ENCODE peak calls at places on chromosomes 5 and 9, in nine cellular contexts. D is A673, T is PC-9, Y is HCT116, N is uterus, G is psoas muscle, S is body of pancreas, I is PC-3, F is IMR-90. P is an unnamed sample. For H3K36me3, the result is how much of the 10 kb centered on the place peaks cover.

GRCh38 chr9:9790216-9790872 is 822.5 kb downstream of the PTPRD start:
- DNase-seq in D (peak), T (no peak), Y (no peak), N (no peak), G (no peak), S (peak), I (peak), F (no peak), P (peak)

GRCh38 chr9:71446499-71447411 is 321.6 kb downstream of the CEMIP2 start:
- DNase-seq in D (peak), T (no peak), Y (no peak), N (no peak), G (peak), S (peak), I (peak), F (peak), P (no peak)

GRCh38 chr5:138148811-138149210 is 9.6 kb upstream of the NME5 start:
- DNase-seq in D (peak), T (peak), Y (peak), N (no peak), G (no peak), S (no peak), I (peak), F (peak), P (no peak)

GRCh38 chr5:33901176-33901575 is 9.4 kb upstream of the ADAMTS12 start:
- DNase-seq in D (no peak), T (no peak), Y (no peak), N (no peak), G (no peak), S (no peak), I (no peak), F (peak), P (no peak)

GRCh38 chr9:121441163-121441562 is 58.5 kb downstream of the GGTA1 start:
- DNase-seq in D (no peak), T (no peak), Y (no peak), N (no peak), G (no peak), S (no peak), I (no peak), F (no peak), P (no peak)

GRCh38 chr9:128362774-128363173 is 8.4 kb upstream of the URM1 start:
- DNase-seq in D (no peak), T (no peak), Y (no peak), N (no peak), G (no peak), S (no peak), I (no peak), F (no peak), P (no peak)

GRCh38 chr5:154771383-154771901 is 16.3 kb downstream of the LARP1 start:
- DNase-seq in D (peak), T (no peak), Y (no peak), N (peak), G (no peak), S (peak), I (no peak), F (peak), P (no peak)

GRCh38 chr5:89560724-89561123 is 677.7 kb upstream of the MEF2C start:
- DNase-seq in D (peak), T (no peak), Y (no peak), N (no peak), G (no peak), S (no peak), I (peak), F (no peak), P (no peak)

GRCh38 chr5:93072831-93073459 is 508.1 kb downstream of the NR2F1-AS1 start:
- DNase-seq in D (no peak), T (no peak), Y (no peak), N (no peak), G (no peak), S (no peak), I (peak), F (peak), P (no peak)

GRCh38 chr9:78130004-78130403 is 98.4 kb upstream of the GNAQ start:
- DNase-seq in D (peak), T (no peak), Y (peak), N (no peak), G (no peak), S (peak), I (peak), F (no peak), P (no peak)

GRCh38 chr9:133238851-133239532 is 29.9 kb upstream of the OBP2B start:
- DNase-seq in D (peak), T (no peak), Y (peak), N (peak), G (peak), S (peak), I (peak), F (peak), P (peak)

GRCh38 chr5:150085950-150086715 is at the start of gene CSF1R:
- DNase-seq in D (no peak), T (no peak), Y (no peak), N (no peak), G (no peak), S (no peak), I (no peak), F (no peak), P (no peak)

GRCh38 chr5:151030377-151030776 is 10.0 kb downstream of the GPX3 start:
- DNase-seq in D (no peak), T (no peak), Y (no peak), N (peak), G (peak), S (peak), I (no peak), F (no peak), P (no peak)

GRCh38 chr5:160959804-160960203 is 107.8 kb upstream of the ATP10B start:
- DNase-seq in D (no peak), T (peak), Y (no peak), N (no peak), G (no peak), S (peak), I (peak), F (no peak), P (no peak)

GRCh38 chr5:115209279-115209678 is 39.6 kb upstream of the TRIM36 start:
- DNase-seq in D (no peak), T (no peak), Y (no peak), N (no peak), G (no peak), S (peak), I (no peak), F (peak), P (peak)

GRCh38 chr9:113646491-113646890 is 183.0 kb downstream of the RGS3 start:
- DNase-seq in D (no peak), T (no peak), Y (no peak), N (no peak), G (no peak), S (peak), I (no peak), F (no peak), P (no peak)

GRCh38 chr9:86175223-86175622 is 75.9 kb upstream of the GOLM1 start:
- DNase-seq in D (no peak), T (no peak), Y (no peak), N (no peak), G (no peak), S (no peak), I (no peak), F (no peak), P (no peak)

GRCh38 chr9:133920471-133920870 is 71.7 kb downstream of the VAV2 start:
- DNase-seq in D (no peak), T (no peak), Y (no peak), N (no peak), G (no peak), S (no peak), I (no peak), F (no peak), P (no peak)

GRCh38 chr9:86601697-86602096 is 247.5 kb upstream of the TUT7 start:
- DNase-seq in D (no peak), T (no peak), Y (no peak), N (no peak), G (no peak), S (no peak), I (no peak), F (peak), P (no peak)

GRCh38 chr5:159682623-159683022 is 233.7 kb upstream of the ADRA1B start:
- DNase-seq in D (no peak), T (no peak), Y (peak), N (no peak), G (no peak), S (no peak), I (no peak), F (no peak), P (no peak)

GRCh38 chr9:105535920-105536668 is 21.8 kb upstream of the FKTN start:
- DNase-seq in D (no peak), T (no peak), Y (no peak), N (no peak), G (no peak), S (no peak), I (no peak), F (no peak), P (no peak)

GRCh38 chr9:17962747-17963146 is 383.9 kb downstream of the SH3GL2 start:
- DNase-seq in D (no peak), T (no peak), Y (no peak), N (peak), G (no peak), S (peak), I (no peak), F (no peak), P (no peak)

GRCh38 chr9:70816891-70817290 is 304.5 kb downstream of the TRPM3 start:
- DNase-seq in D (no peak), T (no peak), Y (no peak), N (no peak), G (no peak), S (no peak), I (no peak), F (no peak), P (no peak)

GRCh38 chr9:29078063-29078660 is 1504.9 kb upstream of the C9orf72 start:
- DNase-seq in D (peak), T (peak), Y (no peak), N (no peak), G (no peak), S (no peak), I (peak), F (no peak), P (no peak)

GRCh38 chr5:168216989-168217388 is 74.5 kb upstream of the WWC1 start:
- DNase-seq in D (no peak), T (no peak), Y (no peak), N (no peak), G (no peak), S (no peak), I (no peak), F (no peak), P (no peak)

GRCh38 chr9:136012651-136013050 is 51.5 kb upstream of the UBAC1 start:
- DNase-seq in D (no peak), T (no peak), Y (no peak), N (no peak), G (peak), S (peak), I (no peak), F (peak), P (no peak)

GRCh38 chr5:66646570-66646969 is 50.4 kb downstream of the MAST4 start:
- DNase-seq in D (no peak), T (no peak), Y (no peak), N (no peak), G (no peak), S (no peak), I (no peak), F (no peak), P (no peak)

GRCh38 chr5:156896545-156896944 is 46.5 kb downstream of the PPP1R2B start:
- DNase-seq in D (no peak), T (no peak), Y (no peak), N (no peak), G (no peak), S (no peak), I (peak), F (no peak), P (no peak)

GRCh38 chr9:96057155-96057554 is 181.7 kb downstream of the ERCC6L2 start:
- DNase-seq in D (no peak), T (no peak), Y (no peak), N (no peak), G (no peak), S (no peak), I (no peak), F (no peak), P (no peak)

GRCh38 chr5:63697811-63698210 is 264.4 kb downstream of the HTR1A start:
- DNase-seq in D (no peak), T (no peak), Y (no peak), N (no peak), G (no peak), S (no peak), I (no peak), F (no peak), P (no peak)

GRCh38 chr5:159331099-159331973 is 1.0 kb upstream of the IL12B start:
- DNase-seq in D (peak), T (no peak), Y (no peak), N (peak), G (peak), S (peak), I (peak), F (peak), P (peak)

GRCh38 chr9:105062222-105062850 is 134.4 kb upstream of the ABCA1 start:
- DNase-seq in D (no peak), T (no peak), Y (no peak), N (no peak), G (no peak), S (peak), I (no peak), F (no peak), P (no peak)

GRCh38 chr5:93926831-93927600 is 185.6 kb upstream of the POU5F2 start:
- DNase-seq in D (no peak), T (no peak), Y (no peak), N (no peak), G (no peak), S (no peak), I (no peak), F (peak), P (no peak)

GRCh38 chr5:133496631-133497030 is 115.7 kb downstream of the FSTL4 start:
- DNase-seq in D (no peak), T (no peak), Y (no peak), N (no peak), G (no peak), S (no peak), I (no peak), F (no peak), P (no peak)

GRCh38 chr5:60652206-60652605 is 47.8 kb downstream of the DEPDC1B start:
- DNase-seq in D (peak), T (peak), Y (no peak), N (no peak), G (no peak), S (no peak), I (peak), F (peak), P (no peak)

GRCh38 chr5:79001471-79001870 is 16.4 kb upstream of the ARSB start:
- DNase-seq in D (no peak), T (no peak), Y (no peak), N (no peak), G (no peak), S (no peak), I (no peak), F (peak), P (no peak)

GRCh38 chr5:103461223-103461622 is 101.4 kb downstream of the NUDT12 start:
- DNase-seq in D (no peak), T (peak), Y (peak), N (no peak), G (no peak), S (no peak), I (peak), F (peak), P (no peak)

GRCh38 chr9:5762421-5762820 is 70.5 kb downstream of the ERMP1 start:
- DNase-seq in D (no peak), T (no peak), Y (no peak), N (no peak), G (no peak), S (no peak), I (peak), F (peak), P (no peak)
- H3K36me3 ChIP-seq in D (under half), T (under half), Y (under half), N (under half), G (half or more), S (under half), I (under half), F (under half), P (under half)

GRCh38 chr5:180284161-180284560 is 7.7 kb downstream of the MAPK9 start:
- DNase-seq in D (no peak), T (no peak), Y (no peak), N (no peak), G (no peak), S (no peak), I (no peak), F (no peak), P (no peak)

GRCh38 chr5:180287404-180287803 is 4.5 kb downstream of the MAPK9 start:
- DNase-seq in D (no peak), T (no peak), Y (no peak), N (no peak), G (no peak), S (peak), I (no peak), F (no peak), P (no peak)

GRCh38 chr5:180281706-180282105 is 10.2 kb downstream of the MAPK9 start:
- DNase-seq in D (no peak), T (no peak), Y (no peak), N (no peak), G (no peak), S (peak), I (no peak), F (no peak), P (no peak)

GRCh38 chr5:180283026-180283615 is 8.8 kb downstream of the MAPK9 start:
- DNase-seq in D (no peak), T (no peak), Y (no peak), N (no peak), G (no peak), S (no peak), I (peak), F (peak), P (no peak)

GRCh38 chr5:180282281-180282680 is 9.6 kb downstream of the MAPK9 start:
- DNase-seq in D (no peak), T (no peak), Y (no peak), N (no peak), G (no peak), S (no peak), I (no peak), F (no peak), P (no peak)
- H3K36me3 ChIP-seq in D (under half), T (under half), Y (under half), N (under half), G (under half), S (under half), I (under half), F (under half), P (under half)

GRCh38 chr5:54272746-54273145 is 37.6 kb downstream of the ARL15 start:
- DNase-seq in D (no peak), T (no peak), Y (no peak), N (no peak), G (no peak), S (no peak), I (no peak), F (no peak), P (no peak)

GRCh38 chr5:54270326-54270725 is 40.0 kb downstream of the ARL15 start:
- DNase-seq in D (no peak), T (no peak), Y (no peak), N (no peak), G (no peak), S (no peak), I (no peak), F (no peak), P (no peak)

GRCh38 chr5:54274944-54275343 is 35.4 kb downstream of the ARL15 start:
- DNase-seq in D (no peak), T (no peak), Y (no peak), N (no peak), G (no peak), S (no peak), I (no peak), F (no peak), P (no peak)

GRCh38 chr5:54275361-54275760 is 35.0 kb downstream of the ARL15 start:
- DNase-seq in D (no peak), T (no peak), Y (no peak), N (no peak), G (no peak), S (no peak), I (no peak), F (peak), P (no peak)

GRCh38 chr5:54273715-54274114 is 36.7 kb downstream of the ARL15 start:
- DNase-seq in D (no peak), T (no peak), Y (no peak), N (no peak), G (no peak), S (no peak), I (no peak), F (no peak), P (no peak)
- H3K36me3 ChIP-seq in D (under half), T (under half), Y (under half), N (under half), G (under half), S (under half), I (under half), F (under half), P (under half)

GRCh38 chr5:178429156-178429468 is 161.1 kb downstream of the COL23A1 start:
- DNase-seq in D (no peak), T (no peak), Y (no peak), N (no peak), G (no peak), S (no peak), I (no peak), F (no peak), P (no peak)
- H3K36me3 ChIP-seq in D (under half), T (under half), Y (under half), N (under half), G (under half), S (under half), I (under half), F (under half), P (under half)

GRCh38 chr5:80150731-80151130 is 105.1 kb downstream of the SERINC5 start:
- DNase-seq in D (no peak), T (no peak), Y (no peak), N (no peak), G (no peak), S (no peak), I (no peak), F (no peak), P (peak)
- H3K36me3 ChIP-seq in D (under half), T (under half), Y (under half), N (under half), G (under half), S (under half), I (under half), F (under half), P (under half)

DNA sequence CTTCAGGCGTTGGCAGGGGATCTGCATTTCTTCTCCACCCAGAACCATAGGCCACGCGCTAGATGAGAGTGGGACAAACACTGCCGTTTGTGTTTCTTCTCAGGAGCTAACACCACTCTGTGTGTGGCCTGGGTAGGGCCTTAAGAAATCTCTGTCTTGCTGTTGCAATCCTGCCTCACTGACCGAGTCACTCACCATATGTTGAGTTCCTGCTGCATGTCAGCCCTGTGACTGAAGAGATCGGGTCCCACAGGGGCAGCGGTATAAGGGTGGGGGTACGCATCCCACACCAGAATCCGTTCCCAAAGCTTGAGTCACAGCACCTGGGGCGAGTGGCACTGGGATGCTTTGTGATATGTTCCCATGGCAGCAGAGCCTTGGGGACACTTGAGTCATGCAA is 90.1 kb upstream of the OTULINL start:
- DNase-seq in D (no peak), T (peak), Y (no peak), N (no peak), G (peak), S (no peak), I (peak), F (peak), P (no peak)
- H3K36me3 ChIP-seq in D (under half), T (under half), Y (under half), N (under half), G (half or more), S (under half), I (half or more), F (half or more), P (under half)

DNA sequence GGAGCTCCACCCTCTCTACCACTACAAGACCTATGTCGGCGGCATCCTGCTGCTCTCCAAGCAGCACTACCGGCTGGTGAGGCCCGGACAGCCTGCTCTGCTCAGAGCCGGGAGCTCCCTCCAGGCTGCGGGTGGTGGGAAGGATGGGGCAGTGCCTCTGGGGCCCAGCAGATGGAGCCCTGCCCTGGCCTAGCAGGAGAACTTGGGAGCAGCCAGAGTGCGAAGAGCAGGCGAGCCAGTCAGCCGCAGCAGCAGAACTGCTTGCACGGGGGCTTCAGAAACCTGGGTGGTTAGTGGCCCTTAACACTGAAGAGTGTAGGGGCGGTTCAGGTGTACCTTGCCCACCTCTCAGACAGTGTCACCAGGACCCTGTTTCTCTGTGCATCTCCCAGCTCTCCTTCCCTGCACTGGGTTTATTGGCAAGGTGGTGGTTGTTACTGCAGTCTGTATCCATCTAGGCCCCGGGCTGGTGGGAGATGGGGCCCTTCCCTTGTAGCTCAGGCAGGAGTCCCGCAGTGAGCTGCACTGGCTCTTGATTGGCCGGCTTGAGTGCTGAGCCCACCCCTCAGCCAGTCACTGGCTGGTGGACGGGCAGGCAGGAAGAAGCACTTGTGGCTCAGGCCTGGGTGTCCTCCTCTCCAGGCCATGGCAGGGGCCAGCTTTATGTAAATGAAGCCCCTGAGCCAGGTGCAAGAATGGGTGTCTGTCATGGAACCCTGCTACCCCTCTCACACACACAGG is 7.7 kb downstream of the B4GALT7 start:
- DNase-seq in D (peak), T (no peak), Y (no peak), N (peak), G (peak), S (peak), I (peak), F (peak), P (peak)
- H3K36me3 ChIP-seq in D (under half), T (under half), Y (under half), N (under half), G (under half), S (under half), I (under half), F (under half), P (under half)

GRCh38 chr5:172838151-172838875 is 4.3 kb downstream of the ERGIC1 start:
- DNase-seq in D (no peak), T (no peak), Y (no peak), N (no peak), G (no peak), S (no peak), I (no peak), F (no peak), P (no peak)
- H3K36me3 ChIP-seq in D (under half), T (under half), Y (under half), N (under half), G (under half), S (under half), I (under half), F (under half), P (under half)